ENCODE peak calls at places on chromosome 11, in ten cellular contexts. Z, G, E, S, L, R, J, K, A and Y are unnamed samples.

GRCh38 chr11:72413914-72414628 is 20.3 kb downstream of the CLPB start:
- DNase-seq in Z (peak), G (peak), E (peak), S (peak), L (peak), R (peak), J (peak), K (peak), A (peak), Y (no peak)

GRCh38 chr11:10076458-10077141 is 217.4 kb downstream of the SBF2 start:
- DNase-seq in Z (peak), G (no peak), E (peak), S (no peak), L (peak), R (no peak), J (no peak), K (peak), A (peak), Y (peak)

GRCh38 chr11:4862447-4863236 is 13.6 kb upstream of the OR51S1 start:
- DNase-seq in Z (no peak), G (no peak), E (no peak), S (no peak), L (no peak), R (no peak), J (no peak), K (no peak), A (no peak), Y (no peak)

GRCh38 chr11:68509105-68509504 is 48.6 kb downstream of the PPP6R3 start:
- DNase-seq in Z (no peak), G (no peak), E (no peak), S (no peak), L (no peak), R (no peak), J (no peak), K (no peak), A (no peak), Y (peak)

GRCh38 chr11:101128571-101129202 is 926 bp downstream of the PGR start:
- DNase-seq in Z (no peak), G (no peak), E (peak), S (no peak), L (no peak), R (no peak), J (no peak), K (no peak), A (no peak), Y (no peak)

GRCh38 chr11:118435233-118435892 is 929 bp upstream of the KMT2A start:
- DNase-seq in Z (peak), G (peak), E (peak), S (no peak), L (peak), R (peak), J (peak), K (no peak), A (peak), Y (no peak)

GRCh38 chr11:64124147-64124546 is 41.8 kb downstream of the MACROD1 start:
- DNase-seq in Z (no peak), G (no peak), E (no peak), S (no peak), L (no peak), R (no peak), J (no peak), K (no peak), A (peak), Y (no peak)

GRCh38 chr11:109423114-109423859 is 1.3 kb downstream of the C11orf87 start:
- DNase-seq in Z (no peak), G (no peak), E (no peak), S (no peak), L (no peak), R (no peak), J (no peak), K (no peak), A (no peak), Y (no peak)

GRCh38 chr11:120131941-120132644 is 5.8 kb downstream of the TRIM29 start:
- DNase-seq in Z (no peak), G (no peak), E (peak), S (no peak), L (no peak), R (no peak), J (no peak), K (no peak), A (peak), Y (no peak)

GRCh38 chr11:113272281-113272680 is 42.1 kb upstream of the TTC12 start:
- DNase-seq in Z (no peak), G (no peak), E (no peak), S (no peak), L (no peak), R (no peak), J (no peak), K (no peak), A (no peak), Y (no peak)

GRCh38 chr11:62104816-62105610 is 18.8 kb upstream of the INCENP start:
- DNase-seq in Z (no peak), G (no peak), E (no peak), S (no peak), L (no peak), R (no peak), J (no peak), K (no peak), A (no peak), Y (peak)

GRCh38 chr11:61754534-61755482 is 2.4 kb downstream of the MYRF start:
- DNase-seq in Z (no peak), G (no peak), E (no peak), S (no peak), L (no peak), R (no peak), J (no peak), K (no peak), A (no peak), Y (no peak)

GRCh38 chr11:95912902-95913560 is 10.9 kb downstream of the MTMR2 start:
- DNase-seq in Z (no peak), G (no peak), E (no peak), S (no peak), L (no peak), R (no peak), J (no peak), K (no peak), A (no peak), Y (peak)

GRCh38 chr11:119741369-119742262 is 12.6 kb upstream of the NECTIN1 start:
- DNase-seq in Z (peak), G (peak), E (peak), S (no peak), L (no peak), R (no peak), J (peak), K (peak), A (no peak), Y (no peak)

GRCh38 chr11:74307409-74307808 is 4.0 kb downstream of the P4HA3 start:
- DNase-seq in Z (no peak), G (no peak), E (no peak), S (no peak), L (no peak), R (no peak), J (no peak), K (no peak), A (no peak), Y (no peak)

GRCh38 chr11:63573881-63574855 is 11.0 kb upstream of the PLAAT2 start:
- DNase-seq in Z (peak), G (peak), E (peak), S (no peak), L (no peak), R (peak), J (no peak), K (no peak), A (peak), Y (no peak)

GRCh38 chr11:125513705-125514265 is 17.7 kb upstream of the FEZ1 start:
- DNase-seq in Z (no peak), G (no peak), E (no peak), S (no peak), L (no peak), R (no peak), J (no peak), K (no peak), A (no peak), Y (no peak)

GRCh38 chr11:109223441-109223840 is 198.5 kb upstream of the C11orf87 start:
- DNase-seq in Z (no peak), G (no peak), E (no peak), S (no peak), L (peak), R (no peak), J (no peak), K (no peak), A (no peak), Y (no peak)

GRCh38 chr11:74460481-74461154 is 6.7 kb downstream of the KCNE3 start:
- DNase-seq in Z (no peak), G (no peak), E (no peak), S (no peak), L (no peak), R (no peak), J (no peak), K (no peak), A (no peak), Y (peak)

GRCh38 chr11:22703040-22703439 is 36.6 kb downstream of the GAS2 start:
- DNase-seq in Z (peak), G (no peak), E (peak), S (peak), L (peak), R (peak), J (peak), K (no peak), A (peak), Y (no peak)

GRCh38 chr11:9030601-9031000 is 26.8 kb upstream of the NRIP3 start:
- DNase-seq in Z (no peak), G (no peak), E (no peak), S (no peak), L (no peak), R (peak), J (no peak), K (no peak), A (no peak), Y (no peak)

GRCh38 chr11:114398303-114398920 is 1.9 kb downstream of the C11orf71 start:
- DNase-seq in Z (no peak), G (no peak), E (no peak), S (no peak), L (no peak), R (no peak), J (no peak), K (no peak), A (no peak), Y (no peak)

GRCh38 chr11:60428517-60428916 is 855 bp upstream of the MS4A5 start:
- DNase-seq in Z (no peak), G (no peak), E (no peak), S (no peak), L (no peak), R (peak), J (no peak), K (no peak), A (peak), Y (no peak)